ENCODE peak calls at places on chromosomes 16 and 17, in four cellular contexts. M is activated effector memory CD4-positive, alpha-beta T cell treated with Interleukin-2 at 50 U/mL for 16 hours; Z is substantia nigra; A is EH. G is an unnamed sample.

GRCh38 chr16:30473231-30474061 is 904 bp downstream of the ITGAL start:
- DNase-seq in A (no peak), Z (no peak), M (peak), G (no peak)

GRCh38 chr17:28038802-28039600 is 3.5 kb upstream of the NLK start:
- DNase-seq in Z (no peak), A (peak), M (no peak), G (no peak)

GRCh38 chr16:7013990-7014389 is 318.7 kb upstream of the RBFOX1 start:
- DNase-seq in M (no peak), Z (no peak), A (no peak), G (no peak)

GRCh38 chr16:51166116-51166515 is 15.0 kb upstream of the SALL1 start:
- DNase-seq in M (no peak), A (peak), Z (no peak), G (no peak)

GRCh38 chr17:81309140-81309858 is 14.2 kb upstream of the SLC38A10 start:
- DNase-seq in Z (peak), M (no peak), A (peak), G (peak)

GRCh38 chr16:55662641-55663040 is 6.9 kb downstream of the SLC6A2 start:
- DNase-seq in A (no peak), M (no peak), Z (no peak), G (peak)

GRCh38 chr16:787978-788398 is at the start of gene RPUSD1:
- DNase-seq in Z (no peak), A (no peak), M (no peak), G (no peak)

GRCh38 chr17:57532556-57532955 is 212.5 kb downstream of the CCDC182 start:
- DNase-seq in M (no peak), Z (no peak), A (no peak), G (no peak)

GRCh38 chr16:11514283-11514682 is 72.4 kb downstream of the LITAF start:
- DNase-seq in M (no peak), A (no peak), Z (no peak), G (no peak)

GRCh38 chr16:4309833-4310266 is 6.0 kb upstream of the GLIS2 start:
- DNase-seq in M (peak), Z (peak), A (peak), G (peak)

GRCh38 chr16:50696575-50697420 is 3.4 kb downstream of the NOD2 start:
- DNase-seq in A (peak), Z (no peak), M (peak), G (peak)

GRCh38 chr17:71438631-71439146 is 682.1 kb upstream of the SOX9 start:
- DNase-seq in A (peak), Z (no peak), M (no peak), G (no peak)

GRCh38 chr16:17177242-17177967 is 293.4 kb downstream of the XYLT1 start:
- DNase-seq in Z (no peak), A (peak), M (no peak), G (no peak)